ENCODE peak calls at places on chromosomes 2 and 18, in six cellular contexts. One of them, this sample, is unnamed.

GRCh38 chr2:79702934-79703333 is 190.1 kb downstream of the CTNNA2 start:
- DNase-seq in AG10803: peak
- DNase-seq in cardiac fibroblast: no peak
- DNase-seq in MM.1S: no peak
- DNase-seq in kidney epithelial cell: no peak
- DNase-seq in heart left ventricle: no peak
- DNase-seq in this sample: no peak

GRCh38 chr2:179985163-179985820 is 21.8 kb downstream of the CWC22 start:
- DNase-seq in AG10803: no peak
- DNase-seq in cardiac fibroblast: no peak
- DNase-seq in MM.1S: peak
- DNase-seq in kidney epithelial cell: no peak
- DNase-seq in heart left ventricle: no peak
- DNase-seq in this sample: no peak

GRCh38 chr2:144508162-144508765 is 11.7 kb downstream of the ZEB2 start:
- DNase-seq in AG10803: no peak
- DNase-seq in cardiac fibroblast: peak
- DNase-seq in MM.1S: no peak
- DNase-seq in kidney epithelial cell: no peak
- DNase-seq in heart left ventricle: no peak
- DNase-seq in this sample: no peak

GRCh38 chr2:62265116-62265515 is 69.2 kb downstream of the B3GNT2 start:
- DNase-seq in AG10803: no peak
- DNase-seq in cardiac fibroblast: no peak
- DNase-seq in MM.1S: no peak
- DNase-seq in kidney epithelial cell: no peak
- DNase-seq in heart left ventricle: no peak
- DNase-seq in this sample: no peak

GRCh38 chr18:49697757-49698595 is 115.4 kb downstream of the ACAA2 start:
- DNase-seq in AG10803: peak
- DNase-seq in cardiac fibroblast: peak
- DNase-seq in MM.1S: no peak
- DNase-seq in kidney epithelial cell: no peak
- DNase-seq in heart left ventricle: no peak
- DNase-seq in this sample: no peak

GRCh38 chr2:148927010-148927409 is 52.0 kb downstream of the KIF5C start:
- DNase-seq in AG10803: no peak
- DNase-seq in cardiac fibroblast: no peak
- DNase-seq in MM.1S: peak
- DNase-seq in kidney epithelial cell: no peak
- DNase-seq in heart left ventricle: no peak
- DNase-seq in this sample: no peak

GRCh38 chr2:235201796-235202195 is 250.0 kb downstream of the SH3BP4 start:
- DNase-seq in AG10803: no peak
- DNase-seq in cardiac fibroblast: no peak
- DNase-seq in MM.1S: no peak
- DNase-seq in kidney epithelial cell: no peak
- DNase-seq in heart left ventricle: no peak
- DNase-seq in this sample: no peak

GRCh38 chr2:9681427-9681817 is 50.6 kb upstream of the YWHAQ start:
- DNase-seq in AG10803: no peak
- DNase-seq in cardiac fibroblast: no peak
- DNase-seq in MM.1S: no peak
- DNase-seq in kidney epithelial cell: no peak
- DNase-seq in heart left ventricle: no peak
- DNase-seq in this sample: no peak

GRCh38 chr2:153543639-153544071 is 65.1 kb upstream of the RPRM start:
- DNase-seq in AG10803: no peak
- DNase-seq in cardiac fibroblast: no peak
- DNase-seq in MM.1S: no peak
- DNase-seq in kidney epithelial cell: peak
- DNase-seq in heart left ventricle: no peak
- DNase-seq in this sample: peak

GRCh38 chr2:24787532-24787931 is 5.7 kb downstream of the PTRHD1 start:
- DNase-seq in AG10803: no peak
- DNase-seq in cardiac fibroblast: no peak
- DNase-seq in MM.1S: no peak
- DNase-seq in kidney epithelial cell: no peak
- DNase-seq in heart left ventricle: no peak
- DNase-seq in this sample: no peak

GRCh38 chr2:24793752-24794477 is 690 bp downstream of the CENPO start:
- DNase-seq in AG10803: no peak
- DNase-seq in cardiac fibroblast: peak
- DNase-seq in MM.1S: peak
- DNase-seq in kidney epithelial cell: peak
- DNase-seq in heart left ventricle: no peak
- DNase-seq in this sample: no peak

GRCh38 chr2:24792542-24792873 is 683 bp downstream of the PTRHD1 start:
- DNase-seq in AG10803: no peak
- DNase-seq in cardiac fibroblast: no peak
- DNase-seq in MM.1S: no peak
- DNase-seq in kidney epithelial cell: no peak
- DNase-seq in heart left ventricle: no peak
- DNase-seq in this sample: no peak

GRCh38 chr2:24792874-24793751 is at the start of the genes CENPO and PTRHD1:
- DNase-seq in AG10803: peak
- DNase-seq in cardiac fibroblast: peak
- DNase-seq in MM.1S: peak
- DNase-seq in kidney epithelial cell: peak
- DNase-seq in heart left ventricle: peak
- DNase-seq in this sample: peak

DNA sequence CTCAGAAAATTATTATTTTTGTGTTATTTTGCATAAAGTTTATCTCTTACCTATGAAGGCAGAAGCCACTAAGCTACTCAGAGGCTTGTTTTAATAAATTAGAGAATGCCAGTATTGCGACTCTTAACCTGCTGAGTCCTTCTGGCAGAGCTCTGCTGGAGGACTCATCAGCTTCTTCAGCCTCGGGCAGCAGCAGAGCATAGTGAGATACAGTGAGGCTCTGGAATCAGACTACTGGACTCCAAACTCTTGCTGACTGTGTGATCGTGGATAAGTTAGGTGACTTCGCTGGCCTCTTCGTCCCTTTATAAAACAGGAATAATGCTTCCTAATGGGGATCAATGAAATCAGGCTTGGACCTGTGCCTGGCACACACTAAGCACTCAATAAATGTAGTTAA is 1.7 kb downstream of the PTRHD1 start:
- DNase-seq in AG10803: no peak
- DNase-seq in cardiac fibroblast: no peak
- DNase-seq in MM.1S: no peak
- DNase-seq in kidney epithelial cell: no peak
- DNase-seq in heart left ventricle: no peak
- DNase-seq in this sample: no peak
- H3K4me3 ChIP-seq in AG10803: no peak
- H3K4me3 ChIP-seq in cardiac fibroblast: no peak
- H3K4me3 ChIP-seq in MM.1S: no peak
- H3K4me3 ChIP-seq in kidney epithelial cell: no peak
- H3K4me3 ChIP-seq in heart left ventricle: no peak
- H3K4me3 ChIP-seq in this sample: no peak

GRCh38 chr18:43661570-43661969 is 384.3 kb upstream of the SYT4 start:
- DNase-seq in AG10803: peak
- DNase-seq in cardiac fibroblast: peak
- DNase-seq in MM.1S: peak
- DNase-seq in kidney epithelial cell: peak
- DNase-seq in heart left ventricle: no peak
- DNase-seq in this sample: peak
- TF ChIP-seq CTCF in AG10803: peak
- TF ChIP-seq CTCF in cardiac fibroblast: peak
- TF ChIP-seq CTCF in MM.1S: peak
- TF ChIP-seq CTCF in kidney epithelial cell: peak
- TF ChIP-seq CTCF in heart left ventricle: peak
- TF ChIP-seq CTCF in this sample: peak

GRCh38 chr2:234025475-234025874 is 25.0 kb upstream of the SPP2 start:
- DNase-seq in AG10803: no peak
- DNase-seq in cardiac fibroblast: no peak
- DNase-seq in MM.1S: peak
- DNase-seq in kidney epithelial cell: no peak
- DNase-seq in heart left ventricle: no peak
- DNase-seq in this sample: no peak
- H3K4me3 ChIP-seq in AG10803: peak
- H3K4me3 ChIP-seq in cardiac fibroblast: no peak
- H3K4me3 ChIP-seq in MM.1S: peak
- H3K4me3 ChIP-seq in kidney epithelial cell: no peak
- H3K4me3 ChIP-seq in heart left ventricle: no peak
- H3K4me3 ChIP-seq in this sample: peak

GRCh38 chr18:74896390-74896991 is 298.8 kb downstream of the ZNF407 start:
- DNase-seq in AG10803: no peak
- DNase-seq in cardiac fibroblast: peak
- DNase-seq in MM.1S: peak
- DNase-seq in kidney epithelial cell: peak
- DNase-seq in heart left ventricle: no peak
- DNase-seq in this sample: peak
- TF ChIP-seq CTCF in AG10803: no peak
- TF ChIP-seq CTCF in cardiac fibroblast: no peak
- TF ChIP-seq CTCF in MM.1S: peak
- TF ChIP-seq CTCF in kidney epithelial cell: peak
- TF ChIP-seq CTCF in heart left ventricle: peak
- TF ChIP-seq CTCF in this sample: peak

DNA sequence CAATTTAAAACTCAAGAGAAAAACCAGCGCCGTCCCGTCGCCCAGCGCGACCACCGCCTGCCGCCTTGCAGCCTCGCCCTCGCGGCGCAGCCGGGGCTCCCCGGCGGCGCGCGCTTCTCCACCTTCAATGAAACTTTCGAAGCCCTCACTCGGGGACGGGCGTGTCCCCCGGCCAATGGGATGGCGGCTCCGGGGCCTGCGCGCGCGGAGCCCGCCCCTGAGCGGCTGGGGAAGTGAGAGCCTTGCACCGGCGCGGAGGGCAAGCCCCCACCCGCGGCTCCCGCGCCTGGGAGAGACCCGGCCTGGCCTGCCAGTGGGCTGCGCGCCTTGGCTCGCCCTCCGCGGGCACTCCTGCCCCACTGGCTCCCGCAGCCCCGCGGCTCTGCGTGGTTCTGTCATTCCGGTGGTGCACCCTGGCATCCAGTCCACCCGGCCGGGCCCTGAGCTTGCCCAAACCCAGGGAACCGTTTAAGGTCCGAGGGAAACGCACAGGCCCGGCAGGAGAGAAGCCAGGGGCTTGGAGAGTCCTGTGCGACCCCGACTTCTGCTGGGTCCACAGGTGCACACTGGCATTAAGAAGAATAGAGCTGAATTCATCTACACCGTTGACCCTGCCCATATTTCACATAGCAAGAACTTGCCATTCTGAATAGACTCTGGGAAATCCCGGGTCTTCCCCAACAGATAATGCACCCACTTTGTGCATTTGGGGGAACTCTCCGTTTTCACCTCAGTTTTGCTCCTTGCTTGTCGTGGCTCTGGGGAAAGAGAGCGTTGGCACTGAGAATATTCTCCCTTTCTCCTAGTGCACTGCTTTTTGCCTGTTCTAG is at the start of gene PIEZO2:
- DNase-seq in AG10803: peak
- DNase-seq in cardiac fibroblast: peak
- DNase-seq in MM.1S: no peak
- DNase-seq in kidney epithelial cell: no peak
- DNase-seq in heart left ventricle: peak
- DNase-seq in this sample: no peak
- H3K4me3 ChIP-seq in AG10803: peak
- H3K4me3 ChIP-seq in cardiac fibroblast: peak
- H3K4me3 ChIP-seq in MM.1S: no peak
- H3K4me3 ChIP-seq in kidney epithelial cell: peak
- H3K4me3 ChIP-seq in heart left ventricle: peak
- H3K4me3 ChIP-seq in this sample: no peak

GRCh38 chr2:68466361-68466777 is 725 bp downstream of the FBXO48 start:
- DNase-seq in AG10803: peak
- DNase-seq in cardiac fibroblast: peak
- DNase-seq in MM.1S: peak
- DNase-seq in kidney epithelial cell: no peak
- DNase-seq in heart left ventricle: no peak
- DNase-seq in this sample: peak
- TF ChIP-seq CTCF in AG10803: no peak
- TF ChIP-seq CTCF in cardiac fibroblast: peak
- TF ChIP-seq CTCF in MM.1S: no peak
- TF ChIP-seq CTCF in kidney epithelial cell: peak
- TF ChIP-seq CTCF in heart left ventricle: no peak
- TF ChIP-seq CTCF in this sample: peak

GRCh38 chr18:21281611-21282010 is 39.6 kb downstream of the GREB1L start:
- DNase-seq in AG10803: peak
- DNase-seq in cardiac fibroblast: no peak
- DNase-seq in MM.1S: no peak
- DNase-seq in kidney epithelial cell: no peak
- DNase-seq in heart left ventricle: no peak
- DNase-seq in this sample: no peak

GRCh38 chr18:21275645-21276044 is 33.6 kb downstream of the GREB1L start:
- DNase-seq in AG10803: no peak
- DNase-seq in cardiac fibroblast: no peak
- DNase-seq in MM.1S: no peak
- DNase-seq in kidney epithelial cell: no peak
- DNase-seq in heart left ventricle: no peak
- DNase-seq in this sample: no peak

GRCh38 chr18:21273568-21273967 is 31.5 kb downstream of the GREB1L start:
- DNase-seq in AG10803: no peak
- DNase-seq in cardiac fibroblast: no peak
- DNase-seq in MM.1S: no peak
- DNase-seq in kidney epithelial cell: no peak
- DNase-seq in heart left ventricle: no peak
- DNase-seq in this sample: no peak

GRCh38 chr18:21272016-21272582 is 30.1 kb downstream of the GREB1L start:
- DNase-seq in AG10803: no peak
- DNase-seq in cardiac fibroblast: no peak
- DNase-seq in MM.1S: no peak
- DNase-seq in kidney epithelial cell: no peak
- DNase-seq in heart left ventricle: no peak
- DNase-seq in this sample: no peak

DNA sequence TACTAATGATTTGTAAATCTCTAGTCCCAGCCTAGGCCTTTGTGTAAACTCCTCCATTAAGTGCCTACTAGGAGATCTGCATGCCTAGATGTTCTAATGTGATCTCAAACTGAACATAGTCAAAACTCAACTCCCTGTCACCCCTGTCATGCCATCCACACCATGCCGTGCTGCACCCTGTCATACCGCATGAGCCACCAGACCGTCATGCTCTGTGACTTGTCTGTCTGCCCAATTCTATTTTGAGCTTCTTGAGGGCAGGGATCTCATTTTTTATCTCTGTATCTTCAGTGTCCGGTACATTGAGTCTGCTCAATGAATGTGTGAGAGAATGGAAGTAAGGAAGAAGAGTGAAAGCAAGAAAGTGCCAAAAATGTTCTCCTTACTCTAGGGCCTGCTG is 35.5 kb downstream of the GREB1L start:
- DNase-seq in AG10803: no peak
- DNase-seq in cardiac fibroblast: no peak
- DNase-seq in MM.1S: no peak
- DNase-seq in kidney epithelial cell: no peak
- DNase-seq in heart left ventricle: no peak
- DNase-seq in this sample: no peak
- H3K4me3 ChIP-seq in AG10803: no peak
- H3K4me3 ChIP-seq in cardiac fibroblast: no peak
- H3K4me3 ChIP-seq in MM.1S: no peak
- H3K4me3 ChIP-seq in kidney epithelial cell: no peak
- H3K4me3 ChIP-seq in heart left ventricle: no peak
- H3K4me3 ChIP-seq in this sample: no peak